ENCODE peak calls at places on chromosomes 1 and 21, in four cellular contexts. Y is stimulated activated CD4-positive, alpha-beta T cell treated with anti-CD3 and anti-CD28 coated beads, Interleukin-12 subunit alpha, Interleukin-12 subunit beta, amount 100 ng/mL, for 48 hours; G is HTR-8/SVneo; I is K562. U is an unnamed sample.

GRCh38 chr1:40649592-40649930 is 15.9 kb downstream of the RIMS3 start:
- DNase-seq in Y (no peak), G (no peak), I (no peak), U (no peak)

GRCh38 chr1:100924212-100924611 is 28.3 kb downstream of the SLC30A7 start:
- DNase-seq in Y (no peak), G (no peak), I (no peak), U (no peak)

GRCh38 chr1:194289569-194290266 is 1103.3 kb upstream of the B3GALT2 start:
- DNase-seq in Y (peak; percentile 30), G (no peak), I (no peak), U (no peak)

GRCh38 chr1:3483801-3484444 is 29.5 kb downstream of the ARHGEF16 start:
- DNase-seq in Y (peak; percentile 27), G (no peak), I (peak; percentile 89), U (no peak)

GRCh38 chr1:68826861-68827260 is 330.0 kb upstream of the DEPDC1 start:
- DNase-seq in Y (no peak), G (no peak), I (no peak), U (no peak)

GRCh38 chr1:37303884-37304574 is 170.4 kb upstream of the ZC3H12A start:
- DNase-seq in Y (no peak), G (no peak), I (no peak), U (no peak)

GRCh38 chr1:186541003-186541402 is 80.1 kb upstream of the PDC start:
- DNase-seq in Y (no peak), G (no peak), I (no peak), U (no peak)

GRCh38 chr1:50023292-50024159 is at the start of gene AGBL4:
- DNase-seq in Y (no peak), G (no peak), I (peak; percentile 66), U (no peak)

GRCh38 chr1:225908773-225909172 is 15.3 kb downstream of the PYCR2 start:
- DNase-seq in Y (no peak), G (no peak), I (peak; percentile 6), U (no peak)

GRCh38 chr1:4653796-4654715 is at the start of gene AJAP1:
- DNase-seq in Y (no peak), G (no peak), I (no peak), U (no peak)

GRCh38 chr1:9242338-9242969 is 7.9 kb downstream of the H6PD start:
- DNase-seq in Y (no peak), G (no peak), I (no peak), U (no peak)

GRCh38 chr21:44711327-44712202 is at the start of gene TSPEAR:
- DNase-seq in Y (no peak), G (no peak), I (no peak), U (no peak)

GRCh38 chr1:162376754-162377153 is at the start of gene SPATA46:
- DNase-seq in Y (no peak), G (no peak), I (no peak), U (no peak)

GRCh38 chr1:88488277-88488676 is 195.8 kb upstream of the PKN2 start:
- DNase-seq in Y (no peak), G (no peak), I (no peak), U (no peak)

GRCh38 chr1:189606795-189607476 is 870.7 kb downstream of the BRINP3 start:
- DNase-seq in Y (no peak), G (peak; percentile 5), I (no peak), U (no peak)

GRCh38 chr1:182985876-182986275 is 32.9 kb upstream of the SHCBP1L start:
- DNase-seq in Y (no peak), G (no peak), I (no peak), U (no peak)

GRCh38 chr1:2438038-2438437 is 25.7 kb upstream of the PEX10 start:
- DNase-seq in Y (no peak), G (no peak), I (no peak), U (no peak)

GRCh38 chr1:183138301-183138700 is 47.8 kb upstream of the LAMC2 start:
- DNase-seq in Y (no peak), G (no peak), I (no peak), U (no peak)

GRCh38 chr1:235888119-235888643 is 21.5 kb upstream of the LYST start:
- DNase-seq in Y (peak; percentile 64), G (no peak), I (no peak), U (no peak)

GRCh38 chr1:233998926-233999325 is 94.5 kb downstream of the SLC35F3 start:
- DNase-seq in Y (no peak), G (no peak), I (no peak), U (no peak)

GRCh38 chr1:114828251-114828650 is 26.4 kb upstream of the SYCP1 start:
- DNase-seq in Y (no peak), G (no peak), I (no peak), U (no peak)

GRCh38 chr1:36852586-36852985 is 181.7 kb downstream of the GRIK3 start:
- DNase-seq in Y (no peak), G (no peak), I (no peak), U (no peak)

GRCh38 chr1:202852163-202852904 is 36.6 kb downstream of the RABIF start:
- DNase-seq in Y (peak; percentile 33), G (peak; percentile 74), I (peak; percentile 80), U (no peak)

GRCh38 chr1:15328245-15328784 is 81.3 kb downstream of the FHAD1 start:
- DNase-seq in Y (no peak), G (no peak), I (no peak), U (no peak)

GRCh38 chr1:15962176-15962575 is 13.7 kb downstream of the ZBTB17 start:
- DNase-seq in Y (no peak), G (no peak), I (peak; percentile 14), U (no peak)

GRCh38 chr1:232648316-232648715 is 18.4 kb upstream of the SIPA1L2 start:
- DNase-seq in Y (no peak), G (no peak), I (no peak), U (no peak)

GRCh38 chr21:23694396-23694795 is 1912.9 kb downstream of the MRPL39 start:
- DNase-seq in Y (no peak), G (no peak), I (no peak), U (no peak)

GRCh38 chr1:240803151-240803550 is 191.2 kb upstream of the GREM2 start:
- DNase-seq in Y (no peak), G (no peak), I (no peak), U (no peak)

GRCh38 chr1:91622586-91622985 is 121.9 kb downstream of the CDC7 start:
- DNase-seq in Y (no peak), G (no peak), I (no peak), U (no peak)

GRCh38 chr1:15728937-15729657 is 7.0 kb upstream of the SLC25A34 start:
- DNase-seq in Y (no peak), G (no peak), I (no peak), U (no peak)

GRCh38 chr21:46217511-46218196 is 10.9 kb downstream of the LSS start:
- DNase-seq in Y (no peak), G (no peak), I (no peak), U (no peak)

GRCh38 chr1:42279055-42279454 is 56.0 kb downstream of the FOXJ3 start:
- DNase-seq in Y (no peak), G (no peak), I (no peak), U (no peak)

GRCh38 chr1:81433676-81434075 is 367.1 kb upstream of the ADGRL2 start:
- DNase-seq in Y (no peak), G (no peak), I (no peak), U (no peak)

GRCh38 chr21:44892536-44893277 is 19.2 kb upstream of the PTTG1IP start:
- DNase-seq in Y (peak; percentile 78), G (peak; percentile 63), I (peak; percentile 81), U (no peak)

GRCh38 chr21:25508364-25508763 is 98.9 kb downstream of the MRPL39 start:
- DNase-seq in Y (no peak), G (no peak), I (no peak), U (no peak)